ENCODE peak calls at places on chromosomes 6 and 20, in seven cellular contexts. O is GM23338, U is MM.1S, M is mesendoderm, L is fibroblast of lung, K is mammary epithelial cell, Y is astrocyte. E is an unnamed sample.

GRCh38 chr6:154593122-154593521 is 82.6 kb upstream of the CNKSR3 start:
- DNase-seq in Y (peak; percentile 17), O (peak; percentile 24), L (peak; percentile 41), M (peak; percentile 49), U (no peak), K (no peak), E (no peak)

GRCh38 chr6:36924131-36924530 is 30.4 kb upstream of the PI16 start:
- DNase-seq in M (no peak), O (no peak), U (no peak), Y (no peak), K (no peak), L (peak; percentile 28), E (no peak)

GRCh38 chr6:33927551-33927950 is 123.7 kb upstream of the MLN start:
- DNase-seq in L (peak; percentile 75), U (no peak), Y (peak; percentile 63), K (peak; percentile 29), M (no peak), O (no peak), E (peak; percentile 97)

GRCh38 chr6:127178746-127179145 is 60.3 kb downstream of the RSPO3 start:
- DNase-seq in K (no peak), L (peak; percentile 74), O (no peak), M (no peak), Y (peak; percentile 72), U (no peak), E (no peak)

GRCh38 chr6:15499591-15499990 is 163.2 kb downstream of the DTNBP1 start:
- DNase-seq in O (no peak), K (no peak), M (no peak), L (no peak), Y (no peak), U (no peak), E (peak; percentile 10)

GRCh38 chr6:116847234-116847633 is 18.4 kb upstream of the GPRC6A start:
- DNase-seq in M (peak; percentile 35), U (peak; percentile 40), Y (peak; percentile 6), K (peak; percentile 24), L (peak; percentile 24), O (peak; percentile 52), E (peak; percentile 25)

GRCh38 chr6:2565499-2565898 is 185.2 kb downstream of the MYLK4 start:
- DNase-seq in U (no peak), K (no peak), M (no peak), Y (no peak), O (no peak), L (no peak), E (no peak)

GRCh38 chr20:41306061-41306727 is 11.3 kb downstream of the ZHX3 start:
- DNase-seq in M (no peak), L (no peak), Y (no peak), K (no peak), U (no peak), O (no peak), E (no peak)

GRCh38 chr20:22781869-22782268 is 197.5 kb upstream of the FOXA2 start:
- DNase-seq in M (no peak), O (no peak), L (no peak), K (no peak), U (no peak), Y (no peak), E (no peak)

GRCh38 chr20:47971321-47971781 is 186.1 kb upstream of the SULF2 start:
- DNase-seq in O (peak; percentile 2), Y (no peak), M (no peak), K (no peak), U (no peak), L (no peak), E (no peak)

GRCh38 chr6:150324044-150324443 is 44.8 kb upstream of the IYD start:
- DNase-seq in M (no peak), K (no peak), U (no peak), L (no peak), O (no peak), Y (no peak), E (no peak)

GRCh38 chr6:126033696-126034095 is 47.4 kb downstream of the TRMT11 start:
- DNase-seq in Y (peak; percentile 90), M (peak; percentile 90), K (peak; percentile 58), U (peak; percentile 23), O (peak; percentile 72), L (peak; percentile 93), E (peak; percentile 63)

GRCh38 chr6:33815854-33816253 is 12.1 kb upstream of the MLN start:
- DNase-seq in O (peak; percentile 90), U (no peak), M (peak; percentile 84), Y (no peak), L (peak; percentile 11), K (no peak), E (peak; percentile 76)

GRCh38 chr6:17885889-17886576 is 101.4 kb downstream of the KIF13A start:
- DNase-seq in O (no peak), M (no peak), L (peak; percentile 56), Y (peak; percentile 44), K (no peak), U (no peak), E (peak; percentile 15)

GRCh38 chr6:17886891-17887290 is 100.5 kb downstream of the KIF13A start:
- DNase-seq in K (no peak), Y (peak; percentile 48), U (no peak), L (peak; percentile 48), O (no peak), M (no peak), E (no peak)

GRCh38 chr6:17883665-17884500 is 103.6 kb downstream of the KIF13A start:
- DNase-seq in O (no peak), K (no peak), U (no peak), Y (no peak), L (no peak), M (no peak), E (no peak)

GRCh38 chr6:17885079-17885478 is 102.4 kb downstream of the KIF13A start:
- DNase-seq in O (no peak), K (peak; percentile 17), Y (no peak), L (peak; percentile 34), M (no peak), U (peak; percentile 15), E (peak; percentile 35)

GRCh38 chr6:17884501-17885039 is 102.9 kb downstream of the KIF13A start:
- DNase-seq in K (no peak), Y (peak; percentile 47), M (no peak), U (peak; percentile 23), L (peak; percentile 49), O (no peak), E (no peak)
- H3K4me2 ChIP-seq in K (no peak overlapping the region), Y (peak overlapping the region; percentile 24), M (no peak overlapping the region), U (peak overlapping the region; percentile 68), L (no peak overlapping the region), O (no peak overlapping the region), E (peak overlapping the region; percentile 59)

GRCh38 chr6:30341728-30342127 is 3.2 kb upstream of the RPP21 start:
- DNase-seq in K (no peak), Y (no peak), O (no peak), U (no peak), L (no peak), M (no peak), E (no peak)

GRCh38 chr6:30344191-30344867 is 627 bp upstream of the RPP21 start:
- DNase-seq in O (no peak), L (no peak), M (no peak), U (no peak), K (no peak), Y (no peak), E (no peak)

GRCh38 chr6:30340589-30341054 is 4.3 kb upstream of the RPP21 start:
- DNase-seq in O (no peak), Y (peak; percentile 74), U (no peak), K (peak; percentile 23), L (peak; percentile 84), M (no peak), E (no peak)

GRCh38 chr6:30344868-30345671 is at the start of gene RPP21:
- DNase-seq in U (peak; percentile 84), M (peak; percentile 91), K (peak; percentile 81), O (peak; percentile 93), L (peak; percentile 78), Y (peak; percentile 63), E (peak; percentile 98)

GRCh38 chr6:30341249-30341648 is 3.7 kb upstream of the RPP21 start:
- DNase-seq in U (no peak), K (no peak), Y (no peak), O (no peak), M (no peak), L (no peak), E (no peak)
- H3K36me3 ChIP-seq in U (no peaks in the 10 kb centered on the region), K (peaks cover 7% of the 10 kb centered on the region), Y (peaks cover 31% of the 10 kb centered on the region), O (peaks cover 14% of the 10 kb centered on the region), M (peaks cover 2% of the 10 kb centered on the region), L (peaks cover 7% of the 10 kb centered on the region), E (peaks cover 33% of the 10 kb centered on the region)

GRCh38 chr6:132118144-132118543 is 167.0 kb upstream of the CCN2 start:
- DNase-seq in M (no peak), L (no peak), U (peak; percentile 11), O (no peak), K (no peak), Y (no peak), E (no peak)

GRCh38 chr6:132114201-132114860 is 163.2 kb upstream of the CCN2 start:
- DNase-seq in Y (peak; percentile 69), U (no peak), L (peak; percentile 76), K (peak; percentile 48), O (no peak), M (no peak), E (peak; percentile 22)

GRCh38 chr6:132115714-132116366 is 164.7 kb upstream of the CCN2 start:
- DNase-seq in O (no peak), L (no peak), K (peak; percentile 83), Y (no peak), M (no peak), U (peak; percentile 25), E (no peak)
- H3K4me2 ChIP-seq in O (no peak overlapping the region), L (peak overlapping the region; percentile 95), K (peak overlapping the region; percentile 80), Y (no peak overlapping the region), M (no peak overlapping the region), U (peak overlapping the region; percentile 82), E (peak overlapping the region; percentile 62)

GRCh38 chr6:41652876-41653641 is 14.8 kb downstream of the MDFI start:
- DNase-seq in L (no peak), M (no peak), O (no peak), Y (no peak), U (no peak), K (no peak), E (peak; percentile 87)

GRCh38 chr6:41650120-41650519 is 11.9 kb downstream of the MDFI start:
- DNase-seq in O (no peak), Y (no peak), K (no peak), L (no peak), U (no peak), M (no peak), E (peak; percentile 29)

GRCh38 chr6:41651246-41651961 is 13.1 kb downstream of the MDFI start:
- DNase-seq in Y (no peak), K (no peak), U (no peak), M (no peak), O (no peak), L (no peak), E (peak; percentile 62)

GRCh38 chr6:41653642-41654432 is 15.6 kb downstream of the MDFI start:
- DNase-seq in K (no peak), U (no peak), M (no peak), Y (no peak), O (no peak), L (no peak), E (peak; percentile 61)

DNA sequence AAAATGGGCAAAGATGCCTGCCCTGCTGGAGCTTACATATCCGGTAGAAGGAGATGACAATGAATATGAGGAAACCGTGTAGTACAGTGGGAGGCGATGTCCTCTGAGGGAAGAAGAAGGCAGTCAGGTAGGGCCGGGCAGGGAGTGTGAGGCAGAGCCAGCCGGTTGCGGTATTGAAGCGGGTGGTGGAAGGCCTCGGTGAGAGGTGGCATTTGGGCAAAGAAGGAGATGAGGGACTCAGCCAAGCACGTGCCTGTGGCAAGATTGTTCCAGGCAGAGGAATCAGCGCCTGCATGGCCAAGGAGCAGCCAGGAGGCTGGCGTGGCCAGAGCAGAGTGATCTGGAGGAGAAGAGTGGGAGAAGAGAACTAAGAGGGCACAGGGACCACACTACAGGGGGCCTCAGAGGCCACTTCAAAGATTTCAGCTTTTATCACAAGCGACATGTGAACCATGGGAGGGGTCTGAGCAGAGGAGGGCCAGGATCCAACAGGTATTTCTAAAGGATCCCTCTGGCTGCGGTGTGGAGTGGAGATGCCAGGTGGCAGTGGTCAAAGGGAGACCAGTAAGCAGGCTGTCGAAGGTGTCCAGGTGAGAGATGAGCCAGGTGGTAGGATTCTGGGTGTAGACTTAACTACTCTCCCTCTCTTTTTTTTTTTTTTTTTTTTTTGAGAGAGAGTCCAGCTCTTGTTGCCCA is 13.8 kb downstream of the MDFI start:
- DNase-seq in U (no peak), Y (no peak), M (no peak), K (no peak), L (no peak), O (no peak), E (no peak)
- H3K36me3 ChIP-seq in U (no peaks in the 10 kb centered on the region), Y (peaks cover 10% of the 10 kb centered on the region), M (peaks cover 14% of the 10 kb centered on the region), K (peaks cover 36% of the 10 kb centered on the region), L (no peaks in the 10 kb centered on the region), O (no peaks in the 10 kb centered on the region), E (no peaks in the 10 kb centered on the region)